ENCODE peak calls at places on chromosome 12, in five cellular contexts. Z, M, J, X and Y are unnamed samples.

GRCh38 chr12:122079038-122079531 is 529 bp downstream of the MLXIP start:
- DNase-seq in Z (no peak), M (peak; percentile 75), J (no peak), X (no peak), Y (no peak)

GRCh38 chr12:56720696-56721615 is 4.1 kb downstream of the NACA start:
- DNase-seq in Z (no peak), M (no peak), J (peak; percentile 64), X (no peak), Y (no peak)

GRCh38 chr12:122874081-122874480 is 21.8 kb downstream of the VPS37B start:
- DNase-seq in Z (no peak), M (no peak), J (no peak), X (no peak), Y (no peak)

GRCh38 chr12:34398706-34399630 is 376.7 kb downstream of the ALG10 start:
- DNase-seq in Z (no peak), M (peak; percentile 6), J (peak; percentile 1), X (no peak), Y (no peak)

GRCh38 chr12:40614923-40615322 is 77.3 kb upstream of the CNTN1 start:
- DNase-seq in Z (no peak), M (no peak), J (no peak), X (peak; percentile 11), Y (no peak)

GRCh38 chr12:108099085-108099484 is 30.0 kb upstream of the WSCD2 start:
- DNase-seq in Z (no peak), M (no peak), J (no peak), X (no peak), Y (no peak)

GRCh38 chr12:76422878-76423438 is 74.7 kb upstream of the BBS10 start:
- DNase-seq in Z (no peak), M (no peak), J (peak; percentile 16), X (no peak), Y (no peak)

GRCh38 chr12:28930704-28931103 is 218.4 kb upstream of the FAR2 start:
- DNase-seq in Z (no peak), M (no peak), J (no peak), X (no peak), Y (no peak)

GRCh38 chr12:80807640-80808288 is 91.1 kb downstream of the MYF5 start:
- DNase-seq in Z (peak; percentile 11), M (no peak), J (no peak), X (peak; percentile 59), Y (no peak)

GRCh38 chr12:20063116-20063515 is 305.2 kb upstream of the PDE3A start:
- DNase-seq in Z (no peak), M (no peak), J (no peak), X (no peak), Y (no peak)

GRCh38 chr12:97425380-97425779 is 37.2 kb upstream of the RMST start:
- DNase-seq in Z (no peak), M (no peak), J (no peak), X (no peak), Y (no peak)

GRCh38 chr12:70383484-70383883 is 17.4 kb downstream of the KCNMB4 start:
- DNase-seq in Z (no peak), M (no peak), J (no peak), X (no peak), Y (no peak)

GRCh38 chr12:94930216-94930654 is 73.3 kb downstream of the NDUFA12 start:
- DNase-seq in Z (peak; percentile 81), M (no peak), J (no peak), X (no peak), Y (no peak)

GRCh38 chr12:116937640-116938039 is 26.9 kb downstream of the FBXW8 start:
- DNase-seq in Z (no peak), M (no peak), J (no peak), X (no peak), Y (no peak)

GRCh38 chr12:101051901-101052550 is 158.0 kb downstream of the SLC5A8 start:
- DNase-seq in Z (peak; percentile 88), M (no peak), J (no peak), X (no peak), Y (peak; percentile 88)

GRCh38 chr12:63150255-63151060 is 543 bp downstream of the AVPR1A start:
- DNase-seq in Z (no peak), M (peak; percentile 83), J (no peak), X (no peak), Y (no peak)

GRCh38 chr12:109464642-109465351 is 12.3 kb downstream of the KCTD10 start:
- DNase-seq in Z (no peak), M (no peak), J (no peak), X (no peak), Y (no peak)

GRCh38 chr12:64385019-64385418 is 5.5 kb downstream of the C12orf56 start:
- DNase-seq in Z (no peak), M (no peak), J (no peak), X (no peak), Y (no peak)

GRCh38 chr12:122687091-122687490 is 16.1 kb downstream of the HCAR2 start:
- DNase-seq in Z (no peak), M (no peak), J (no peak), X (no peak), Y (no peak)

GRCh38 chr12:66403746-66404145 is 101.5 kb downstream of the HELB start:
- DNase-seq in Z (no peak), M (no peak), J (no peak), X (no peak), Y (no peak)

DNA sequence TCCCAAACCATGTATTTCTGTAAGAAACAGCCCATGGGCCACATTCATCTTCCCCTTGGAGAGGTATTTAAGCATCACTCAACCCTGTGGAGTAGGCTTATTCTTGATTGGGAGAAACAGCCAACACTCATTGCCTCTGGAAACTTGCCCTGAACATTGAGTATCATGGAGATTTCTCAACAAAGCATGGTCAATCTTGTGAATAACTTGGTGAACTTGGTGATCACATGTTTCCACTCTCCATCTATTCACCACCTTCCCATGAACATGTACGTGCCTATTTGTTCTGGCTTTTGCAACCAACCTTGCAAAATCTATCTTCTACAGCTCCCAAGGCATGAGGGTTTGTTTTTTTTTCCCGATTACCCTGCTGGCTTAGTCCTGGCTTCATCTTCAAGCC is 163.2 kb downstream of the PAH start:
- DNase-seq in Z (no peak), M (no peak), J (no peak), X (no peak), Y (no peak)
- TF ChIP-seq ZNF274 in Z (no peak), M (no peak), J (no peak), X (no peak), Y (no peak)

DNA sequence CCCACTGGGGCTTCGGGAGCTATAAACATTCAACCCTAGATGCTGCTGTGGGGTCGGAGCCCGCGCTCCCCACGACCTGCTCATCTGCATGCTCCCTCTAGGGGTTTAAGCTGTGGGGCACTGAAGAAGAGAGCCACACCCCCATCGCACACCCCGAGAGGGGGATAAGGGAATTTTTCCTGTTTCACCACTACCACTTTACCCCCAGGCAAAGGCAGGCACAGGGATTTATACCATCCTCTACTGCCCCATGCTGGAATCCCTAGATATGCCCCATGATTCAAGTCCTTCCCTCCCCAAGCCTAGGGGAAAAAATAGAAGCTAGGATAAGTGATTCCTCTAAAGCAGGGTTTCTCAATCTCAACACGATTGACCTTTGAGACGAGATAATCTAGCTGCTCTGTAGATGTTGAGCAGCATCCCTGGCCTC is 59.9 kb upstream of the CCDC60 start:
- DNase-seq in Z (no peak), M (peak; percentile 52), J (no peak), X (no peak), Y (no peak)
- TF ChIP-seq RAD21 in Z (no peak), M (peak; percentile 75), J (no peak), X (no peak), Y (no peak)

DNA sequence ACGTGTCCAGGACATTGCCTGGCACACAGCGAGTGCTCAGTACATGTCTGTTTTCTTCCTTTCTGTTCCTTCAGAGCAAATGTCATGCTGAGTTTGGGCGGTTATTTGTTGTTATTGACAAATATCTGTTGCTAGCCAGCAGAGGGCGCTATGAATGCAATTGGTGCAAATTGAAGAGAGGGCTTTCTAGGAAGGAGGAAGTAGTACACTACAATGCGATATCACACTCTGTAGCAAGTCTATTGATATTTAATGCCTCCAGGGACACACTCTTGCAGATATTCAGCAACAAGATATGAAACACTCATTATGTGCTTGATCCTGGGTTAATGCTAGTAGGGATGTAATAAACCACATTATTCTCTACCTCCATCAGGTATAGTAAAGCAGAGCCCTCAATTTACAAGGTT is 267.3 kb upstream of the SRRM4 start:
- DNase-seq in Z (peak; percentile 53), M (peak; percentile 74), J (peak; percentile 50), X (peak; percentile 11), Y (peak; percentile 34)
- TF ChIP-seq ZNF274 in Z (no peak), M (no peak), J (no peak), X (no peak), Y (no peak)

DNA sequence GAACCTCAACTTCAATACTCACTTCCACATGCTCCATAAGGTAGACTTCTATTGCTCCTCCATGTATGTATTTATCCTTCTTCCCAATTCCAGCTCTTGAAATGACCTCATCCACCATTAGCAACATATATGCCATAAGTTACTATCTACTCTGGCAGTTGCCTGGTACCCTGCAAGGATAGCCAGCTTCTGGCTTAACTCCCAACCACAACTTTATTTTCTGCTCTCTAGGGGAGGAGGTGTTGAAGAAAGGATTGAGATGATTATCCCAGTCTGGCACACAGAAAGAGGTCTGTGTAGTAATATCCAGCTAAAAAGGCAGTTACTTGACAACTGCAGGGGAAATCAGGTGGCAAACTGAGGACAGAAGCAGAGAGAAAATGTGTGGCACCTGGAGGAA is 71.5 kb upstream of the MDM1 start:
- DNase-seq in Z (no peak), M (no peak), J (no peak), X (no peak), Y (no peak)
- TF ChIP-seq RAD21 in Z (no peak), M (no peak), J (no peak), X (no peak), Y (no peak)

GRCh38 chr12:6963016-6963731 is 7.3 kb downstream of the PHB2 start:
- DNase-seq in Z (no peak), M (peak; percentile 91), J (no peak), X (no peak), Y (peak; percentile 89)
- TF ChIP-seq ZNF274 in Z (no peak), M (no peak), J (no peak), X (no peak), Y (no peak)

DNA sequence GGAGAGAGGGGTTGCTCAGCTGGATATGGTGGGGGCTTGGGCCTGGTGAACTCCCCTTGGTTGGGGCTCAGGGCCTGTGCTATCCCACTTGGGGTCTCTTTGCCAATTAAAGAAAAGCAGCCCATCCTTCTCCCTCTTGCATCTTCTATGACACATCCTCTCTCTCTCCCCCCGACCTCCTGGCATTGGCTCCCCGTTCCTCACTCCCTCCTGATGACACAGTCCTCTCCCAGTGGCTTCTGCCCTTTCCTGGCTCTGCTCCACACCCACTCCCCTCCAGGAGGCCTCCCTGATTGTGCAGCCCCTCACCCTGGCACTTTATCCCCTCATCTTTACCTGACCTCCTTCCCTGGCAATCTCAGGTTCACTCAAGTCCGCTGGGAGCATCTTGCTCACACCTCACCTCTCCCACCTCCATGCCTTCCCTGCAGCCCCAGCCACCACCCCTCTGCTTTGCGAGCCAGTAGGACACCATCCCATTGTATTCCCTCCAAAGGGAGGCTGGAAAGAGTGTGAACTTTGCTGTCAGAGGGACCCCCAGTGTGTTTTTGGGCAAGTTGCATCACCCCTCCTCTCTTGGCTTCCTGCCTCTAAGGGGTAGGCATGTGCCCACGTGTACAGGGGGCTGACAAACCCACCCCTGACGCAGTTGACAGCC is 10.7 kb downstream of the KRT80 start:
- DNase-seq in Z (no peak), M (no peak), J (no peak), X (no peak), Y (no peak)
- TF ChIP-seq RAD21 in Z (no peak), M (no peak), J (no peak), X (no peak), Y (no peak)